ENCODE peak calls at places on chromosome 11, in five cellular contexts. U, H, M, L and O are unnamed samples.

GRCh38 chr11:9868641-9869040 is 204.8 kb downstream of the SWAP70 start:
- DNase-seq in U (no peak), H (peak; percentile 88), M (no peak), L (no peak), O (no peak)

GRCh38 chr11:114059984-114060401 is 482 bp downstream of the ZBTB16 start:
- DNase-seq in U (no peak), H (no peak), M (no peak), L (no peak), O (peak; percentile 54)

GRCh38 chr11:14932447-14932846 is 39.7 kb downstream of the CALCA start:
- DNase-seq in U (no peak), H (no peak), M (no peak), L (no peak), O (no peak)

GRCh38 chr11:17353228-17354021 is 1.8 kb downstream of the NCR3LG1 start:
- DNase-seq in U (peak; percentile 74), H (peak; percentile 82), M (peak; percentile 75), L (peak; percentile 82), O (peak; percentile 79)

GRCh38 chr11:79902493-79902892 is 461.7 kb upstream of the TENM4 start:
- DNase-seq in U (no peak), H (no peak), M (no peak), L (peak; percentile 0), O (no peak)

GRCh38 chr11:94134651-94135512 is 6.2 kb downstream of the PANX1 start:
- DNase-seq in U (peak; percentile 94), H (no peak), M (no peak), L (peak; percentile 95), O (peak; percentile 93)

GRCh38 chr11:108713076-108713790 is 48.4 kb downstream of the DDX10 start:
- DNase-seq in U (peak; percentile 39), H (no peak), M (no peak), L (peak; percentile 70), O (peak; percentile 75)

GRCh38 chr11:78290293-78291176 is 101.8 kb downstream of the USP35 start:
- DNase-seq in U (peak; percentile 70), H (no peak), M (no peak), L (peak; percentile 45), O (peak; percentile 19)

GRCh38 chr11:2588809-2589537 is 110.8 kb downstream of the KCNQ1OT1 start:
- DNase-seq in U (no peak), H (no peak), M (no peak), L (no peak), O (no peak)

GRCh38 chr11:12330491-12331231 is 46.7 kb upstream of the PARVA start:
- DNase-seq in U (peak; percentile 20), H (peak; percentile 87), M (no peak), L (peak; percentile 6), O (no peak)

GRCh38 chr11:65863889-65864757 is 3.9 kb downstream of the MUS81 start:
- DNase-seq in U (no peak), H (no peak), M (no peak), L (no peak), O (no peak)

GRCh38 chr11:113447621-113448310 is 27.4 kb downstream of the DRD2 start:
- DNase-seq in U (peak; percentile 4), H (no peak), M (no peak), L (peak; percentile 45), O (peak; percentile 69)

GRCh38 chr11:130514851-130515250 is 66.4 kb downstream of the ADAMTS15 start:
- DNase-seq in U (no peak), H (no peak), M (no peak), L (no peak), O (no peak)

GRCh38 chr11:113549611-113550061 is 74.4 kb upstream of the DRD2 start:
- DNase-seq in U (no peak), H (no peak), M (no peak), L (no peak), O (no peak)

GRCh38 chr11:2693851-2694261 is 5.9 kb downstream of the KCNQ1OT1 start:
- DNase-seq in U (no peak), H (no peak), M (no peak), L (no peak), O (no peak)